ENCODE peak calls at places on chromosomes 1 and 21, in five cellular contexts. One of them, this sample, is unnamed. For H3K4me1, the result is how much of the 10 kb centered on the place peaks cover.

GRCh38 chr1:59880735-59881134 is 45.8 kb downstream of the CYP2J2 start:
- DNase-seq in PC-3: no peak
- DNase-seq in heart left ventricle: peak
- DNase-seq in CD4-positive, CD25-positive, alpha-beta regulatory T cell: no peak
- DNase-seq in ovary: no peak
- DNase-seq in this sample: no peak

GRCh38 chr21:17432732-17433057 is 80.1 kb upstream of the CXADR start:
- DNase-seq in CD4-positive, CD25-positive, alpha-beta regulatory T cell: no peak
- DNase-seq in PC-3: no peak
- DNase-seq in heart left ventricle: no peak
- DNase-seq in ovary: no peak
- DNase-seq in this sample: no peak

GRCh38 chr1:10901091-10901893 is 104.8 kb upstream of the CASZ1 start:
- DNase-seq in ovary: no peak
- DNase-seq in PC-3: peak
- DNase-seq in CD4-positive, CD25-positive, alpha-beta regulatory T cell: no peak
- DNase-seq in heart left ventricle: peak
- DNase-seq in this sample: no peak

GRCh38 chr1:81387446-81387845 is 413.3 kb upstream of the ADGRL2 start:
- DNase-seq in ovary: no peak
- DNase-seq in CD4-positive, CD25-positive, alpha-beta regulatory T cell: no peak
- DNase-seq in heart left ventricle: no peak
- DNase-seq in PC-3: no peak
- DNase-seq in this sample: no peak

GRCh38 chr1:167713330-167714081 is 8.3 kb upstream of the MPZL1 start:
- DNase-seq in heart left ventricle: peak
- DNase-seq in PC-3: no peak
- DNase-seq in CD4-positive, CD25-positive, alpha-beta regulatory T cell: no peak
- DNase-seq in ovary: peak
- DNase-seq in this sample: no peak

GRCh38 chr1:162327144-162327790 is 49.4 kb downstream of the SPATA46 start:
- DNase-seq in ovary: no peak
- DNase-seq in heart left ventricle: no peak
- DNase-seq in PC-3: no peak
- DNase-seq in CD4-positive, CD25-positive, alpha-beta regulatory T cell: no peak
- DNase-seq in this sample: no peak

GRCh38 chr1:183537405-183537804 is 52.9 kb downstream of the NCF2 start:
- DNase-seq in CD4-positive, CD25-positive, alpha-beta regulatory T cell: no peak
- DNase-seq in ovary: no peak
- DNase-seq in heart left ventricle: no peak
- DNase-seq in PC-3: peak
- DNase-seq in this sample: no peak

GRCh38 chr1:232611834-232612233 is 18.1 kb downstream of the SIPA1L2 start:
- DNase-seq in CD4-positive, CD25-positive, alpha-beta regulatory T cell: no peak
- DNase-seq in heart left ventricle: no peak
- DNase-seq in PC-3: no peak
- DNase-seq in ovary: no peak
- DNase-seq in this sample: no peak

GRCh38 chr1:244074559-244075171 is 23.6 kb downstream of the ZBTB18 start:
- DNase-seq in CD4-positive, CD25-positive, alpha-beta regulatory T cell: peak
- DNase-seq in PC-3: no peak
- DNase-seq in heart left ventricle: no peak
- DNase-seq in ovary: no peak
- DNase-seq in this sample: no peak

GRCh38 chr1:71565267-71565666 is 484.4 kb upstream of the ZRANB2 start:
- DNase-seq in heart left ventricle: peak
- DNase-seq in PC-3: no peak
- DNase-seq in CD4-positive, CD25-positive, alpha-beta regulatory T cell: no peak
- DNase-seq in ovary: no peak
- DNase-seq in this sample: no peak

GRCh38 chr1:160841079-160841478 is 21.6 kb downstream of the CD244 start:
- DNase-seq in CD4-positive, CD25-positive, alpha-beta regulatory T cell: no peak
- DNase-seq in heart left ventricle: no peak
- DNase-seq in ovary: no peak
- DNase-seq in PC-3: no peak
- DNase-seq in this sample: no peak

GRCh38 chr1:216464489-216464888 is 41.2 kb upstream of the USH2A start:
- DNase-seq in heart left ventricle: no peak
- DNase-seq in PC-3: peak
- DNase-seq in CD4-positive, CD25-positive, alpha-beta regulatory T cell: no peak
- DNase-seq in ovary: no peak
- DNase-seq in this sample: no peak

GRCh38 chr1:210726621-210727020 is 397.9 kb downstream of the HHAT start:
- DNase-seq in heart left ventricle: no peak
- DNase-seq in PC-3: peak
- DNase-seq in CD4-positive, CD25-positive, alpha-beta regulatory T cell: no peak
- DNase-seq in ovary: no peak
- DNase-seq in this sample: no peak

GRCh38 chr1:85566890-85567289 is 13.7 kb upstream of the CCN1 start:
- DNase-seq in heart left ventricle: no peak
- DNase-seq in ovary: no peak
- DNase-seq in CD4-positive, CD25-positive, alpha-beta regulatory T cell: no peak
- DNase-seq in PC-3: no peak
- DNase-seq in this sample: no peak

GRCh38 chr1:6353948-6354658 is 39.5 kb downstream of the ACOT7 start:
- DNase-seq in PC-3: peak
- DNase-seq in CD4-positive, CD25-positive, alpha-beta regulatory T cell: no peak
- DNase-seq in ovary: no peak
- DNase-seq in heart left ventricle: peak
- DNase-seq in this sample: no peak

GRCh38 chr1:117760069-117760468 is 154.2 kb downstream of the TENT5C start:
- DNase-seq in CD4-positive, CD25-positive, alpha-beta regulatory T cell: no peak
- DNase-seq in ovary: no peak
- DNase-seq in PC-3: no peak
- DNase-seq in heart left ventricle: no peak
- DNase-seq in this sample: no peak

GRCh38 chr1:18411820-18412641 is 68.7 kb upstream of the KLHDC7A start:
- DNase-seq in PC-3: no peak
- DNase-seq in CD4-positive, CD25-positive, alpha-beta regulatory T cell: no peak
- DNase-seq in ovary: no peak
- DNase-seq in heart left ventricle: no peak
- DNase-seq in this sample: no peak

GRCh38 chr1:3515774-3516480 is 61.5 kb downstream of the ARHGEF16 start:
- DNase-seq in CD4-positive, CD25-positive, alpha-beta regulatory T cell: no peak
- DNase-seq in ovary: no peak
- DNase-seq in heart left ventricle: no peak
- DNase-seq in PC-3: no peak
- DNase-seq in this sample: no peak

GRCh38 chr1:183516725-183517124 is 44.4 kb downstream of the SMG7 start:
- DNase-seq in CD4-positive, CD25-positive, alpha-beta regulatory T cell: no peak
- DNase-seq in heart left ventricle: no peak
- DNase-seq in PC-3: no peak
- DNase-seq in ovary: no peak
- DNase-seq in this sample: no peak

GRCh38 chr21:32372755-32373154 is 20.1 kb downstream of the URB1 start:
- DNase-seq in PC-3: no peak
- DNase-seq in heart left ventricle: no peak
- DNase-seq in CD4-positive, CD25-positive, alpha-beta regulatory T cell: no peak
- DNase-seq in ovary: no peak
- DNase-seq in this sample: no peak

GRCh38 chr1:145846191-145846590 is 761 bp downstream of the NUDT17 start:
- DNase-seq in heart left ventricle: peak
- DNase-seq in CD4-positive, CD25-positive, alpha-beta regulatory T cell: no peak
- DNase-seq in ovary: no peak
- DNase-seq in PC-3: peak
- DNase-seq in this sample: no peak

DNA sequence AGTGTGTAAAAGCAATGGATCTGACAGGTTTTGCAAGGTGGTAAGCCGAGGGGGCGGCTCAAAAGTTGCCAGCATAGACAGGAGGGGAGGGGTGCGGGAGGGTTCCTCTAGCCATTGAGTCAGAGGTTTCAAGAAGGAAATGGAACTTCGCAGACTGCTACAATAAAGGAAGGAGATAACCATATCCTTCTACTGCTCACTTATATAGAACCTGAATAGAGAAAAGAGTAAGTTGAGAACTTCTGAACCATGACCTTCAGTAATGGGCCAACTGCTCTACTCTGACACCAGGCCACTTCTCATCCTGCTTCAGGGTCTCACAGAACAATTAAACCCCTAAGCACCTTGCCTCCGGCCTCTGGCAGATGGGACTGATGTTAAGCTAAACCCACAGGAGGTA is 26.3 kb upstream of the BCAR3 start:
- DNase-seq in PC-3: no peak
- DNase-seq in ovary: no peak
- DNase-seq in CD4-positive, CD25-positive, alpha-beta regulatory T cell: no peak
- DNase-seq in heart left ventricle: no peak
- DNase-seq in this sample: no peak
- H3K4me1 ChIP-seq in PC-3: under half
- H3K4me1 ChIP-seq in ovary: under half
- H3K4me1 ChIP-seq in CD4-positive, CD25-positive, alpha-beta regulatory T cell: under half
- H3K4me1 ChIP-seq in heart left ventricle: under half
- H3K4me1 ChIP-seq in this sample: under half

GRCh38 chr1:1319646-1319941 is 4.9 kb downstream of the INTS11 start:
- DNase-seq in ovary: no peak
- DNase-seq in CD4-positive, CD25-positive, alpha-beta regulatory T cell: no peak
- DNase-seq in heart left ventricle: no peak
- DNase-seq in PC-3: no peak
- DNase-seq in this sample: no peak

GRCh38 chr1:1318131-1318652 is 6.3 kb downstream of the INTS11 start:
- DNase-seq in ovary: peak
- DNase-seq in CD4-positive, CD25-positive, alpha-beta regulatory T cell: no peak
- DNase-seq in heart left ventricle: peak
- DNase-seq in PC-3: peak
- DNase-seq in this sample: peak

GRCh38 chr1:1317420-1317819 is 7.0 kb downstream of the INTS11 start:
- DNase-seq in ovary: no peak
- DNase-seq in heart left ventricle: no peak
- DNase-seq in CD4-positive, CD25-positive, alpha-beta regulatory T cell: no peak
- DNase-seq in PC-3: no peak
- DNase-seq in this sample: no peak

GRCh38 chr1:1320666-1321448 is 3.6 kb downstream of the INTS11 start:
- DNase-seq in CD4-positive, CD25-positive, alpha-beta regulatory T cell: no peak
- DNase-seq in ovary: no peak
- DNase-seq in PC-3: no peak
- DNase-seq in heart left ventricle: no peak
- DNase-seq in this sample: no peak

GRCh38 chr1:1318777-1319645 is 5.4 kb downstream of the INTS11 start:
- DNase-seq in PC-3: no peak
- DNase-seq in ovary: no peak
- DNase-seq in heart left ventricle: no peak
- DNase-seq in CD4-positive, CD25-positive, alpha-beta regulatory T cell: no peak
- DNase-seq in this sample: no peak
- H3K27ac ChIP-seq in PC-3: peak
- H3K27ac ChIP-seq in ovary: no peak
- H3K27ac ChIP-seq in heart left ventricle: no peak
- H3K27ac ChIP-seq in CD4-positive, CD25-positive, alpha-beta regulatory T cell: no peak
- H3K27ac ChIP-seq in this sample: peak

GRCh38 chr1:237786066-237786719 is 104.5 kb downstream of the ZP4 start:
- DNase-seq in ovary: no peak
- DNase-seq in heart left ventricle: no peak
- DNase-seq in CD4-positive, CD25-positive, alpha-beta regulatory T cell: no peak
- DNase-seq in PC-3: no peak
- DNase-seq in this sample: no peak
- H3K4me1 ChIP-seq in ovary: under half
- H3K4me1 ChIP-seq in heart left ventricle: under half
- H3K4me1 ChIP-seq in CD4-positive, CD25-positive, alpha-beta regulatory T cell: under half
- H3K4me1 ChIP-seq in PC-3: under half
- H3K4me1 ChIP-seq in this sample: under half

DNA sequence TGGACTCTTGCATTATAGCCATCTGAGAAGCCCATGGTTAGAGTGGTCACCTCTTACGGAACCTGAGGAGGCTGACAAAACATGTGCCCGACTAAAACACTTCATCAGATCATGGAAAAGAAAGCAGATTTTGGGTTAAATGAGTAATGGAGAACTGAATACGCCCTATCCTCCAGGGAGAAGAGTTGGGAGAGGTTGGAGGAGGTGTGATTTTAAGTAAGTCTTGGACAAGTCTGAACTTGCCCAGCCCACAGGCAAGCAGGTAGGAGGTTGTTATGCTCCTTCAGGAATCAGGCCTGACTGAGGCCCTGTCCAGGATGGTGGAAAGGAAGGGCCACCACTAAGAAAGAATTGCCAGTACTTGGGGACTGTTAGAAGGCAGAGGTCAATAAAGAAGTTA is 255.8 kb downstream of the TGFB2 start:
- DNase-seq in PC-3: no peak
- DNase-seq in heart left ventricle: no peak
- DNase-seq in ovary: no peak
- DNase-seq in CD4-positive, CD25-positive, alpha-beta regulatory T cell: no peak
- DNase-seq in this sample: no peak
- H3K27ac ChIP-seq in PC-3: no peak
- H3K27ac ChIP-seq in heart left ventricle: no peak
- H3K27ac ChIP-seq in ovary: no peak
- H3K27ac ChIP-seq in CD4-positive, CD25-positive, alpha-beta regulatory T cell: no peak
- H3K27ac ChIP-seq in this sample: no peak

GRCh38 chr1:2289607-2290006 is 61.5 kb downstream of the SKI start:
- DNase-seq in PC-3: no peak
- DNase-seq in heart left ventricle: no peak
- DNase-seq in ovary: no peak
- DNase-seq in CD4-positive, CD25-positive, alpha-beta regulatory T cell: no peak
- DNase-seq in this sample: no peak
- H3K4me1 ChIP-seq in PC-3: under half
- H3K4me1 ChIP-seq in heart left ventricle: half or more
- H3K4me1 ChIP-seq in ovary: under half
- H3K4me1 ChIP-seq in CD4-positive, CD25-positive, alpha-beta regulatory T cell: half or more
- H3K4me1 ChIP-seq in this sample: half or more

GRCh38 chr1:67888707-67889106 is 55.4 kb upstream of the GNG12 start:
- DNase-seq in PC-3: no peak
- DNase-seq in ovary: no peak
- DNase-seq in CD4-positive, CD25-positive, alpha-beta regulatory T cell: no peak
- DNase-seq in heart left ventricle: no peak
- DNase-seq in this sample: no peak

GRCh38 chr1:67889940-67890567 is 56.8 kb upstream of the GNG12 start:
- DNase-seq in CD4-positive, CD25-positive, alpha-beta regulatory T cell: no peak
- DNase-seq in PC-3: peak
- DNase-seq in ovary: no peak
- DNase-seq in heart left ventricle: no peak
- DNase-seq in this sample: no peak

GRCh38 chr1:67889466-67889865 is 56.2 kb upstream of the GNG12 start:
- DNase-seq in heart left ventricle: no peak
- DNase-seq in PC-3: no peak
- DNase-seq in ovary: no peak
- DNase-seq in CD4-positive, CD25-positive, alpha-beta regulatory T cell: no peak
- DNase-seq in this sample: no peak

GRCh38 chr1:67892451-67893125 is 59.3 kb upstream of the GNG12 start:
- DNase-seq in heart left ventricle: no peak
- DNase-seq in CD4-positive, CD25-positive, alpha-beta regulatory T cell: no peak
- DNase-seq in PC-3: no peak
- DNase-seq in ovary: no peak
- DNase-seq in this sample: no peak

GRCh38 chr1:67890862-67891261 is 57.6 kb upstream of the GNG12 start:
- DNase-seq in PC-3: no peak
- DNase-seq in CD4-positive, CD25-positive, alpha-beta regulatory T cell: no peak
- DNase-seq in ovary: no peak
- DNase-seq in heart left ventricle: no peak
- DNase-seq in this sample: no peak
- H3K27ac ChIP-seq in PC-3: peak
- H3K27ac ChIP-seq in CD4-positive, CD25-positive, alpha-beta regulatory T cell: no peak
- H3K27ac ChIP-seq in ovary: no peak
- H3K27ac ChIP-seq in heart left ventricle: no peak
- H3K27ac ChIP-seq in this sample: no peak

This sample was measured in tibial artery.